ENCODE peak calls at places on chromosomes 2 and 18, in eight cellular contexts. V, O, I, C, U, Y, D and T are unnamed samples.

GRCh38 chr2:73297151-73297559 is 3.8 kb upstream of the EGR4 start:
- DNase-seq in Y (no peak), U (no peak), V (no peak), D (no peak), O (no peak), I (no peak), C (no peak), T (no peak)

GRCh38 chr2:206296128-206296527 is 21.7 kb downstream of the ZDBF2 start:
- DNase-seq in I (peak), V (no peak), D (peak), Y (no peak), U (no peak), O (no peak), C (no peak), T (no peak)

GRCh38 chr18:57029761-57030160 is 117.1 kb upstream of the BOD1L2 start:
- DNase-seq in U (no peak), D (peak), Y (no peak), O (no peak), V (no peak), C (no peak), I (no peak), T (no peak)

GRCh38 chr2:173191601-173192000 is 116.0 kb downstream of the MAP3K20 start:
- DNase-seq in I (peak), U (no peak), D (peak), O (no peak), Y (no peak), V (peak), C (no peak), T (no peak)

GRCh38 chr2:224584111-224584764 is 925 bp downstream of the CUL3 start:
- DNase-seq in Y (peak), D (peak), C (peak), V (peak), O (peak), U (peak), I (peak), T (peak)

GRCh38 chr2:183227191-183227590 is 102.9 kb downstream of the NUP35 start:
- DNase-seq in Y (no peak), O (no peak), I (no peak), V (no peak), C (no peak), D (no peak), U (no peak), T (no peak)

GRCh38 chr18:45940724-45941123 is 26.4 kb downstream of the EPG5 start:
- DNase-seq in I (peak), O (no peak), C (no peak), V (no peak), U (no peak), Y (no peak), D (peak), T (no peak)

GRCh38 chr2:133884739-133885381 is 316.6 kb upstream of the NCKAP5 start:
- DNase-seq in D (peak), U (peak), O (no peak), C (no peak), Y (peak), V (no peak), I (peak), T (no peak)

GRCh38 chr2:20118051-20118450 is 66.6 kb upstream of the LAPTM4A start:
- DNase-seq in Y (no peak), O (no peak), I (no peak), D (no peak), C (no peak), V (no peak), U (no peak), T (no peak)

GRCh38 chr2:95353613-95354468 is 48.7 kb upstream of the FAHD2A start:
- DNase-seq in U (no peak), V (no peak), D (no peak), C (peak), I (no peak), Y (no peak), O (no peak), T (no peak)

GRCh38 chr2:61272421-61273070 is 110.6 kb downstream of the C2orf74 start:
- DNase-seq in I (no peak), O (no peak), C (no peak), V (no peak), D (no peak), U (no peak), Y (no peak), T (no peak)

GRCh38 chr2:86622878-86623548 is 652 bp downstream of the RNF103 start:
- DNase-seq in V (peak), D (peak), O (peak), I (peak), Y (no peak), C (peak), U (no peak), T (peak)

GRCh38 chr2:224220581-224221255 is 181.2 kb downstream of the FAM124B start:
- DNase-seq in V (peak), I (peak), D (peak), O (no peak), Y (peak), U (no peak), C (no peak), T (no peak)

GRCh38 chr2:101395545-101396351 is 8.4 kb upstream of the CREG2 start:
- DNase-seq in O (no peak), D (peak), Y (no peak), I (no peak), U (no peak), V (no peak), C (no peak), T (no peak)

GRCh38 chr2:188042412-188042811 is 249.3 kb upstream of the GULP1 start:
- DNase-seq in C (no peak), I (peak), D (peak), V (no peak), Y (peak), O (no peak), U (no peak), T (no peak)

GRCh38 chr18:58639237-58639636 is 10.3 kb upstream of the ALPK2 start:
- DNase-seq in C (no peak), D (no peak), Y (no peak), V (no peak), I (no peak), O (no peak), U (no peak), T (no peak)

GRCh38 chr2:217065695-217066405 is 206.0 kb upstream of the TNP1 start:
- DNase-seq in D (peak), C (no peak), I (peak), V (peak), U (no peak), O (no peak), Y (peak), T (no peak)

GRCh38 chr2:6963727-6964126 is 46.5 kb downstream of the RNF144A start:
- DNase-seq in C (no peak), Y (no peak), D (no peak), U (no peak), I (no peak), V (no peak), O (no peak), T (no peak)

GRCh38 chr18:34787931-34788532 is 77.9 kb downstream of the DTNA start:
- DNase-seq in I (peak), D (peak), O (peak), Y (peak), C (no peak), V (no peak), U (peak), T (peak)

GRCh38 chr2:48439102-48439501 is 90.9 kb upstream of the STON1 start:
- DNase-seq in O (no peak), U (no peak), C (no peak), Y (no peak), D (no peak), I (no peak), V (no peak), T (no peak)

GRCh38 chr18:9333441-9334350 is 877 bp upstream of the TWSG1 start:
- DNase-seq in O (peak), U (no peak), Y (no peak), C (peak), I (no peak), V (no peak), D (no peak), T (peak)

GRCh38 chr18:46333371-46334199 is 229.4 kb downstream of the HAUS1 start:
- DNase-seq in D (peak), Y (peak), O (peak), I (peak), V (peak), U (no peak), C (no peak), T (peak)

GRCh38 chr2:151973901-151974199 is 125.0 kb downstream of the CACNB4 start:
- DNase-seq in I (peak), Y (peak), D (peak), U (no peak), V (no peak), O (no peak), C (peak), T (peak)

GRCh38 chr18:64111950-64112349 is 36.9 kb downstream of the LINC00305 start:
- DNase-seq in D (no peak), C (no peak), V (no peak), Y (no peak), O (no peak), U (no peak), I (no peak), T (no peak)

GRCh38 chr2:43648979-43649701 is 12.1 kb downstream of the PLEKHH2 start:
- DNase-seq in Y (peak), O (no peak), V (no peak), U (no peak), D (no peak), I (no peak), C (no peak), T (no peak)

GRCh38 chr2:233708942-233709341 is 3.8 kb upstream of the UGT1A5 start:
- DNase-seq in I (no peak), C (no peak), O (no peak), V (no peak), D (no peak), U (no peak), Y (no peak), T (no peak)

GRCh38 chr2:22626621-22627020 is 758.4 kb upstream of the KLHL29 start:
- DNase-seq in V (no peak), U (peak), D (no peak), O (no peak), I (no peak), Y (no peak), C (no peak), T (no peak)

GRCh38 chr2:174673876-174674275 is 76.3 kb upstream of the WIPF1 start:
- DNase-seq in Y (peak), V (no peak), U (no peak), I (no peak), O (no peak), D (no peak), C (no peak), T (no peak)

GRCh38 chr2:116719841-116720240 is 1094.7 kb upstream of the DDX18 start:
- DNase-seq in Y (peak), V (no peak), D (peak), U (no peak), O (no peak), C (no peak), I (peak), T (no peak)

GRCh38 chr2:74566423-74567085 is 12.0 kb downstream of the DOK1 start:
- DNase-seq in D (peak), O (no peak), C (no peak), I (peak), V (no peak), Y (no peak), U (no peak), T (no peak)

GRCh38 chr2:113160962-113161361 is 12.8 kb upstream of the PSD4 start:
- DNase-seq in U (no peak), C (no peak), O (no peak), D (no peak), Y (no peak), I (no peak), V (no peak), T (no peak)

GRCh38 chr2:239201884-239202283 is 198.9 kb downstream of the HDAC4 start:
- DNase-seq in U (no peak), C (no peak), Y (no peak), V (no peak), D (no peak), O (no peak), I (no peak), T (no peak)

GRCh38 chr2:204152616-204153015 is 216.1 kb downstream of the ICOS start:
- DNase-seq in U (no peak), V (no peak), O (no peak), C (no peak), D (no peak), Y (no peak), I (no peak), T (no peak)

GRCh38 chr2:165558832-165559231 is 89.3 kb downstream of the CSRNP3 start:
- DNase-seq in V (no peak), U (no peak), D (peak), C (no peak), Y (peak), I (no peak), O (no peak), T (no peak)

GRCh38 chr2:165568361-165568760 is 98.9 kb downstream of the CSRNP3 start:
- DNase-seq in O (no peak), C (no peak), V (no peak), Y (no peak), D (no peak), I (no peak), U (no peak), T (no peak)

GRCh38 chr2:165562235-165562634 is 92.7 kb downstream of the CSRNP3 start:
- DNase-seq in U (no peak), I (no peak), C (no peak), D (no peak), V (no peak), O (no peak), Y (peak), T (no peak)

GRCh38 chr2:165560377-165560988 is 91.0 kb downstream of the CSRNP3 start:
- DNase-seq in O (no peak), Y (no peak), V (no peak), D (no peak), I (no peak), C (no peak), U (no peak), T (no peak)

DNA sequence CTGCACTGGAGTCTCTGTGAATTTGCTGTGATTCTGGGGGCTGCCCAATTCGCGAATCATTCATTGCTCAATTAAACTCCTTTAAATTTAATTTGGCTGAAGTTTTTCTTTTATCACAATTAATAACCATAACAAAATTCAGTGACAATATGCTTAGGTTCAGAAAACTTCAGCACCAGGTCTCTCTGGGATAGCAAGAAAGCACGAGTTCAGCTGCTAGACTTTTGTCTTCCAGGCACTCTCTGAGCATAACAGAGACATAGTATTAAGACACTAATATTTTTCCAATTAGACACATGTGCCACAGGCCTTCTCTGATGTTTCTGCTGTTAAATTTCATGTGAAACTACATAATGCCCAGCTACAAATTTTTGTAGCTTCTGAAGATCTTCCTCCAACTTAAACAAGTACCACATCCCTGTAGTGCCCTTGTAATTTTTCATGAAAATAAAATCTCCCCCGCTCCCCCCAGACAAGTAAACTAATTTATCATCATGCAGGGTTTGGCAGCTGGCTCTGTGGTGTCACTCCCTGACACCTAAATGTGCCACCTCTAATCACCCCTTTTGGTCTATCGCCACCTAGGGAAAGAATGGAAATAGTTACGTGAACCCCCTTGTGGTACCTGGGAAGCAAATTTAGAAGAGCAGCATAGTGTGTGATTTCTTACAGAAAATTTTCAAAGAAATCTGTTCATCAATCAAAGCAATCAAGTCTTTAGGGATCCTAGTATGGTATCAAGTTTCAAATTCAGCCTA is 94.1 kb downstream of the CSRNP3 start:
- DNase-seq in U (peak), C (no peak), I (no peak), Y (no peak), O (no peak), D (no peak), V (no peak), T (no peak)
- TF ChIP-seq CTCF in U (peak), C (no peak), I (peak), Y (no peak), O (peak), D (no peak), V (no peak), T (peak)

GRCh38 chr2:8974001-8974400 is 29.5 kb downstream of the MBOAT2 start:
- DNase-seq in D (no peak), O (no peak), V (no peak), Y (no peak), U (no peak), I (no peak), C (no peak), T (no peak)
- TF ChIP-seq CTCF in D (no peak), O (no peak), V (no peak), Y (no peak), U (no peak), I (no peak), C (no peak), T (no peak)

GRCh38 chr2:1054399-1054798 is 103.8 kb downstream of the SNTG2 start:
- DNase-seq in D (no peak), Y (no peak), I (no peak), O (no peak), V (no peak), C (no peak), U (no peak), T (no peak)

GRCh38 chr2:1060987-1061386 is 110.3 kb downstream of the SNTG2 start:
- DNase-seq in Y (no peak), O (no peak), C (no peak), D (no peak), V (no peak), U (no peak), I (no peak), T (no peak)

GRCh38 chr2:1055014-1055595 is 104.5 kb downstream of the SNTG2 start:
- DNase-seq in C (no peak), U (no peak), V (no peak), O (no peak), D (peak), I (peak), Y (peak), T (no peak)

GRCh38 chr2:1060372-1060771 is 109.7 kb downstream of the SNTG2 start:
- DNase-seq in D (no peak), U (no peak), I (no peak), C (no peak), Y (no peak), O (no peak), V (no peak), T (no peak)
- TF ChIP-seq CTCF in D (no peak), U (no peak), I (no peak), C (no peak), Y (no peak), O (no peak), V (no peak), T (no peak)

DNA sequence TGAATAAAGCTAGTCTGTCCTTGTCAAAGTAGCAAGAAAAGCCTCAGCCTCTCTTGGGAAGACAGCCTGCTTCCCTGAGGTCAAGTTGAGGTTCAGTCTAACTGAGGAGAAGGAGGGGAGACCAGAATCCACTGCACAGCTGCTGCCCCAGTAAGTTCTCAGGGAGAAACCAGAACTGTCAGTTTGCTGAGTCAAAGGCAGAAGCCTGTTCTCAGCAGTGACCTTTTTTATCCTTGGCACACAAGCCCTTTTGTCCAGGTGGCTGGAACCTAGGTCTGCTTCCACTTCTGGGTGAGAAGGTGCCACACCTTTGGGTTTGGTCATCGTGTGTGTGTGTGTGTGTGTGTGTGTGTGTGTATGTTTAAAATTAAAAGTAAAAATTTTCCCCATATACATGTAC is 15.1 kb downstream of the INPP4A start:
- DNase-seq in I (peak), Y (peak), D (no peak), O (no peak), V (peak), C (no peak), U (no peak), T (no peak)
- TF ChIP-seq CTCF in I (no peak), Y (no peak), D (no peak), O (no peak), V (no peak), C (no peak), U (no peak), T (no peak)

GRCh38 chr2:119387381-119388129 is 20.8 kb downstream of the DBI start:
- DNase-seq in V (peak), C (peak), O (no peak), Y (peak), U (no peak), D (peak), I (peak), T (no peak)
- TF ChIP-seq CTCF in V (no peak), C (no peak), O (no peak), Y (peak), U (peak), D (peak), I (no peak), T (no peak)

GRCh38 chr2:177212106-177212894 is at the start of gene HNRNPA3:
- DNase-seq in V (peak), Y (peak), C (peak), U (peak), O (peak), I (peak), D (peak), T (peak)
- TF ChIP-seq CTCF in V (peak), Y (peak), C (no peak), U (peak), O (peak), I (no peak), D (no peak), T (no peak)

GRCh38 chr2:31524592-31524991 is 56.1 kb downstream of the SRD5A2 start:
- DNase-seq in V (no peak), D (no peak), I (no peak), C (no peak), U (no peak), Y (no peak), O (no peak), T (no peak)

GRCh38 chr2:31526946-31527345 is 53.8 kb downstream of the SRD5A2 start:
- DNase-seq in Y (no peak), V (no peak), D (no peak), I (peak), U (no peak), O (no peak), C (no peak), T (no peak)

GRCh38 chr2:31522742-31523141 is 58.0 kb downstream of the SRD5A2 start:
- DNase-seq in Y (no peak), O (no peak), D (no peak), I (no peak), C (no peak), U (no peak), V (no peak), T (no peak)

GRCh38 chr2:31525876-31526275 is 54.9 kb downstream of the SRD5A2 start:
- DNase-seq in I (no peak), V (no peak), U (no peak), D (no peak), C (peak), Y (no peak), O (no peak), T (no peak)

DNA sequence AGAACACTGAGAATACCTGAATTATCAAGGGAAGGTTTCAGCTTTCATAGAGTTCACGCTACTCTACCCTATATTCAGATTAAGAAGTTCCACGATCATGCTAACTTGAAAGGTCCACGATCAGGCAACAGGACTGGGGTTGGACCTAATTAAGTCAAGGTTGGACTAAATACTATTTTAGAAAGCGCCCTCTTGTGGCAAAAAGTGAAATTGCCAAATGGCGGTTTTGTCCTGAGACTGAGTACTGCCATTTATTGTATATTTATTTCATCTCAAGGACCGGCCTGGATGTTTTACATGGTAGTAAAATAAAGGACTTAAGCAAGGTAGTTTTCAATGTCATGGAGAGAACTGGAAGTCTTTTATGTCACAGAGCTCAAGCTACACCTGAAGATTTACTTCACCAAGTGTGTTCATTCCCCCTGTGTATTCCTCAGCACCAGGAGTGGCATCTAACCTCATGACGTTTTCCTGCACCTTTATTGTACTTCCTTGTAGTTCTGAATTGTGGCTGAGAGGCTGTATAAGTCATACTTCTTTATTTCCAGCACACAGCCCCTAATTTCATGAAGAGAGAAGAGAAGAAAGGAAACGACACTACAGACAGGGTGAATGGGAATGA is 56.8 kb downstream of the SRD5A2 start:
- DNase-seq in V (peak), U (peak), C (peak), O (peak), D (peak), Y (peak), I (peak), T (peak)
- TF ChIP-seq CTCF in V (peak), U (peak), C (peak), O (peak), D (peak), Y (peak), I (peak), T (peak)

GRCh38 chr2:132448771-132449170 is 32.2 kb downstream of the GPR39 start:
- DNase-seq in V (no peak), C (peak), U (peak), Y (peak), O (no peak), I (no peak), D (peak), T (peak)
- TF ChIP-seq CTCF in V (peak), C (peak), U (peak), Y (peak), O (peak), I (peak), D (peak), T (peak)

GRCh38 chr2:105377871-105378270 is 21.0 kb downstream of the FHL2 start:
- DNase-seq in V (no peak), Y (no peak), O (no peak), U (no peak), D (no peak), C (no peak), I (no peak), T (no peak)
- TF ChIP-seq CTCF in V (no peak), Y (no peak), O (peak), U (peak), D (no peak), C (no peak), I (no peak), T (no peak)